ENCODE peak calls at places on chromosome 9, in four cellular contexts. J, G, R and Z are unnamed samples. For H3K9me3 and H3K4me1, the result is how much of the 10 kb centered on the place peaks cover.

GRCh38 chr9:98326402-98327248 is 71.2 kb upstream of the TBC1D2 start:
- DNase-seq in R (no peak), G (no peak), J (no peak), Z (no peak)

GRCh38 chr9:16069671-16070586 is 517.1 kb downstream of the CCDC171 start:
- DNase-seq in R (no peak), J (no peak), G (no peak), Z (no peak)

GRCh38 chr9:114691956-114692295 is 9.9 kb upstream of the TEX48 start:
- DNase-seq in G (no peak), R (no peak), J (no peak), Z (no peak)

GRCh38 chr9:70055867-70056266 is 12.2 kb downstream of the MAMDC2 start:
- DNase-seq in J (no peak), G (no peak), R (no peak), Z (no peak)

GRCh38 chr9:125443367-125443766 is 181.7 kb downstream of the GAPVD1 start:
- DNase-seq in G (no peak), R (no peak), J (no peak), Z (no peak)

GRCh38 chr9:4241552-4241951 is 58.3 kb downstream of the GLIS3 start:
- DNase-seq in R (no peak), J (no peak), G (no peak), Z (no peak)

GRCh38 chr9:14383296-14383695 is 69.4 kb upstream of the NFIB start:
- DNase-seq in R (no peak), G (no peak), J (no peak), Z (no peak)

GRCh38 chr9:129557192-129558036 is 63.5 kb downstream of the C9orf50 start:
- DNase-seq in G (peak), R (no peak), J (no peak), Z (no peak)

GRCh38 chr9:123395276-123396006 is 39.4 kb downstream of the CRB2 start:
- DNase-seq in G (no peak), J (no peak), R (no peak), Z (no peak)

GRCh38 chr9:91187965-91188344 is 173.8 kb downstream of the AUH start:
- DNase-seq in G (no peak), J (no peak), R (no peak), Z (no peak)

GRCh38 chr9:110994771-110995241 is 43.5 kb downstream of the LPAR1 start:
- DNase-seq in R (no peak), G (no peak), J (no peak), Z (no peak)

GRCh38 chr9:32782476-32783167 is 718 bp upstream of the TMEM215 start:
- DNase-seq in R (no peak), J (no peak), G (no peak), Z (no peak)

GRCh38 chr9:3980771-3981170 is 319.1 kb downstream of the GLIS3 start:
- DNase-seq in G (no peak), J (peak), R (no peak), Z (no peak)

GRCh38 chr9:40913096-40913719 is 215.3 kb downstream of the FOXD4L6 start:
- DNase-seq in J (no peak), R (no peak), G (no peak), Z (no peak)

GRCh38 chr9:40909821-40910220 is 218.7 kb downstream of the FOXD4L6 start:
- DNase-seq in R (no peak), J (no peak), G (no peak), Z (no peak)

GRCh38 chr9:40911647-40912046 is 216.8 kb downstream of the FOXD4L6 start:
- DNase-seq in J (no peak), G (no peak), R (no peak), Z (no peak)

GRCh38 chr9:40907657-40908624 is 220.5 kb downstream of the FOXD4L6 start:
- DNase-seq in J (no peak), R (no peak), G (no peak), Z (no peak)
- H3K9me3 ChIP-seq in J (half or more), R (under half), G (under half), Z (half or more)

DNA sequence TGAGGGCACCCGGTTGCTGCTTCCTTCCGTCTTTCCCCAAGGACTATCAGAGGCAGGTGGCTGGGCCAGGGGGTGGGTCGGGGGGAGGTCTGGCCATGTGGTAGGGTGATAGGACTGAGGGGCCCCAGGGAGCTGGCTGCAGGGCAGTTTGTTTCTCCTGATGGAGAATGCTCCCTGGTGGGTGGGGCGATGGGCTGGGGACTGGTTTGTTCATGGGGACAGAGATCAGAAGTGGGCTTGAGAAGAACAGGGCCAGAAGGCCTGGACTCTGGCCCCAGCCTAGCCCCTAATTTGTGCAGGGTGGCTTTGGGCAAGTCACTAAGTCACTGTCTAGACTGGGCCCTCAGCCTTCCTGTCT is 117.4 kb downstream of the RGS3 start:
- DNase-seq in G (no peak), R (no peak), J (no peak), Z (no peak)
- H3K4me1 ChIP-seq in G (half or more), R (half or more), J (under half), Z (under half)

DNA sequence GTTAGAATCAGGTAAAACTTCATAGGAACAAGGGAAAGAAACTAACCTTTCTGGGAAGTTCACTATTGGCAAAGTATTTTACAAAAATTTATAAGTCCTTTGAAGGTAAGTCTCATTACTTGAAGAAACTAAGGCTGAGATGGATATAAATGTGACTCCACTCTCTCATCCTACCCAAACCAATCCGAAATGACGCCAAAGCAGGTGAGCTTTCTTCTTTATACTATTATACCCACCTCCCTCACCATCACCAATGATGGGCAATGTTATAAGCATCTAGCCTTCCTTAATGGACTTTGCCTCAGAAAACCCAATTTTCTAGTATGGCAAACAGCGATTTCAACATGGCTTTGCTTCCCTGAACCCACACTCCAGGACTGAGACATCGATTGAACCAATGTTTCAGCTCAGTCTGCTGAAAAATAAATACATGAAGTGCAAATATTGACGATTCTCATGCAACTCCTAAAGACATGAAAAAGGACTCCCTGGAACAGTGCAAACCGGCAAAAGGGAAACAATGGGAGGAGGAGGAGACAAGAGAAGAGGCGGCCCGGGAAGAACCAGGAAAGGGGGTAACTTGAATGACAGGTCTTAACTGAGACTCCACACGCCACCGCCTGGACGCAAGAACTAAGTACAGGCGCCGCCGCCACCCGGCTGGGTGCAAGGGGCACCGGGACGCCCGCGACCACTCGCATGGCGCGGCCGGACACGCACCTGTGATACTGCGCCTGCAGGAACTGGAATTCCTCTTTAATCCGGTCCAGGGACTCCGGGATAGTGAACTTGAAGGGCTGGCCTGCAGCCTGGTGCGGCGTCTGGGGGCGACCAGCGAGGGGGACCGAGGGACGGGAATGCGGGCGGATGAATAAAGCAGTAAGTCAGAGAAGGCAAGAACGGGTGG is 2.5 kb downstream of the TLE1 start:
- DNase-seq in G (peak), R (peak), J (peak), Z (peak)
- TF ChIP-seq POLR2A in G (no peak), R (no peak), J (peak), Z (peak)

GRCh38 chr9:135916998-135917397 is 9.7 kb upstream of the CAMSAP1 start:
- DNase-seq in J (no peak), R (no peak), G (no peak), Z (no peak)
- H3K9me3 ChIP-seq in J (half or more), R (under half), G (under half), Z (under half)

DNA sequence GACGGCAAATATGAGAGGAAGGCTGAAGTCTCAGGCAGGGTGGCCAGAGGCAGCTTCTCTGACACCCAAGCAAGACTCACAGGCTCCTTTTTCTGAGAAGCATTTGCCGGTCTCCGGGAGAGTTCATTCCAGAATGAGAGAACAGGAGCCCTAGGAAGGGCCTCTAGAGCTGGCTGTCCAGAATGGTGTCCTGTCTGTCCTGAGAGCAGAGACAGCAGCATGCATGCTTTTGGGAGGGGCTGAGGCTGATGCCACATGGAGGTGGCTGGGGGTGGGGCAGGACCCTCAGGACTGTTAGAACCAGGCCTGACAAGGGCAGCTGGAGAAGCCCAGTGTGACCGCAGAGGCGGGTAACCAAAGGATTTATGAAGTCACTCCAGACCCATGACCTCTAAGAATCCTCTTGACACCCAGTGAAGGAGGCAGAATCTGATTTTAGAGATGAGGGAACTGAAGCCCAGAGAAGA is 60.0 kb downstream of the SHB start:
- DNase-seq in G (no peak), R (no peak), J (no peak), Z (no peak)
- H3K4me1 ChIP-seq in G (half or more), R (under half), J (under half), Z (under half)